ENCODE peak calls at places on chromosomes 7 and 10, in ten cellular contexts. B is HepG2, Z is GM23248, J is IMR-90, R is mammary epithelial cell, D is neural progenitor cell, I is PC-3, X is astrocyte, M is neuronal stem cell, Y is fibroblast of lung. O is an unnamed sample.

GRCh38 chr7:102004229-102004628 is 186.8 kb downstream of the CUX1 start:
- DNase-seq in B (no peak), R (no peak), D (no peak), X (peak; percentile 8), Z (no peak), J (peak; percentile 19), I (no peak), M (no peak), Y (peak; percentile 20), O (peak; percentile 44)

GRCh38 chr10:44198096-44198779 is 186.7 kb downstream of the CXCL12 start:
- DNase-seq in R (no peak), M (no peak), Y (peak; percentile 79), Z (no peak), D (no peak), J (peak; percentile 73), X (peak; percentile 73), B (no peak), I (no peak), O (peak; percentile 84)

GRCh38 chr10:128029731-128030369 is 96.4 kb downstream of the MKI67 start:
- DNase-seq in I (no peak), R (no peak), J (no peak), X (no peak), D (no peak), Y (no peak), Z (no peak), M (no peak), B (no peak), O (no peak)

GRCh38 chr7:5776894-5777645 is 4.4 kb downstream of the RNF216 start:
- DNase-seq in Y (no peak), X (no peak), M (no peak), R (no peak), J (no peak), I (no peak), D (no peak), B (no peak), Z (no peak), O (no peak)

GRCh38 chr7:150784120-150784736 is 15.9 kb downstream of the TMEM176B start:
- DNase-seq in Z (no peak), X (no peak), M (no peak), J (no peak), D (no peak), I (no peak), Y (no peak), R (no peak), B (peak; percentile 50), O (no peak)

GRCh38 chr7:133345690-133346421 is 93.0 kb downstream of the EXOC4 start:
- DNase-seq in Y (no peak), I (no peak), J (no peak), R (no peak), M (no peak), D (no peak), Z (no peak), B (no peak), X (no peak), O (no peak)

GRCh38 chr10:11743461-11744338 is 1.5 kb downstream of the ECHDC3 start:
- DNase-seq in M (no peak), D (no peak), Z (no peak), R (no peak), J (no peak), X (no peak), B (no peak), Y (no peak), I (no peak), O (no peak)

GRCh38 chr7:34787586-34787985 is 129.6 kb downstream of the NPSR1 start:
- DNase-seq in Y (no peak), Z (no peak), R (no peak), D (no peak), I (no peak), M (no peak), X (no peak), J (no peak), B (no peak), O (no peak)

GRCh38 chr7:152097330-152097729 is 71.9 kb downstream of the GALNT11 start:
- DNase-seq in Z (no peak), M (no peak), I (no peak), R (no peak), Y (no peak), X (no peak), J (no peak), B (no peak), D (no peak), O (no peak)

DNA sequence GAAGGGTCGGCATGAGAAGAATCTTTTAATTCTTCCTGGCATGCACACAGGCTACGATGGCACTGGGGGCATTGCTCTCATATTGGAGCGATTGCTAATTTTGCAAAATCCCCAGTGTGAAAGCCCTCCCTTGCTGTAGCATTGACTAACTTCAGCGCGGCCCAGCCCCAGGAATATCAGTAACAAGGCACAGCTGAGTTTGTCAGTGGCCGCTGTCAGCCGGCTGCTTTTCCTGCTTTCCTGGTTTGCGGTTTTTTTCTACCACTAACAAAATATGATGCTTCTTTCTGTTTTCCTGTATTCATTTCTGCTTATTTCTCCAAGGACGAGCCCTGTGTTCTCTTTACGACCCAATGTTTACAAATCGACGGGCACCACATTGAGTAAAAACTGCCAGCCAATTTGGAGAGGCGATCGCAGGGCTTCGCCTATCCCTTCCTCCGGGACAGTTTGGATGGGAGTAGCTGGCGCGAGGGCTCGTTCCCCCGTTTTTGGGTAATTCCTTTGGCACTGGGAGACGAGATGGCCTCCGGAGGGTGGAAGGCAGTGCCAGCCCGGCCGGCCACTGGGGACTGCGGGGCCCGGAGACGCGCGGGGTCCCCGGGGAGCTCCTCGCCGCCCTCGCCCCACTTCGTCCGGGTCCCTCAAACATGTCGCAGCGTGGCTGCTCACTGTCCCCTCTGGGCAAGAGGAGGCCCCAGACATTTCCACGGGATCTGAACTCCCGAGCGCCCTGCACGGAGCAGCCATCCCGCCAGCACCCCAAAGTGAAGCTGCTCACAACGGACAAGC is 949 bp downstream of the ADARB2 start:
- DNase-seq in B (no peak), Z (no peak), Y (no peak), I (no peak), M (no peak), D (peak; percentile 19), R (no peak), X (no peak), J (no peak), O (no peak)
- H3K9ac ChIP-seq in B (no peak overlapping the region), Z (no peak overlapping the region), Y (no peak overlapping the region), I (no peak overlapping the region), M (peak overlapping the region; percentile 91), D (no peak overlapping the region), R (no peak overlapping the region), X (no peak overlapping the region), J (no peak overlapping the region), O (no peak overlapping the region)

GRCh38 chr7:65475040-65475726 is 101.5 kb downstream of the ZNF92 start:
- DNase-seq in X (no peak), M (no peak), I (no peak), J (no peak), B (no peak), R (no peak), Y (no peak), Z (no peak), D (no peak), O (no peak)

GRCh38 chr7:65471587-65471986 is 97.9 kb downstream of the ZNF92 start:
- DNase-seq in X (no peak), Y (no peak), D (no peak), B (no peak), J (no peak), Z (no peak), I (no peak), M (no peak), R (no peak), O (no peak)

GRCh38 chr7:65477326-65477725 is 103.7 kb downstream of the ZNF92 start:
- DNase-seq in Z (peak; percentile 23), B (peak; percentile 25), X (no peak), R (no peak), Y (no peak), M (no peak), D (peak; percentile 72), J (peak; percentile 5), I (peak; percentile 50), O (peak; percentile 0)

GRCh38 chr7:65475734-65476319 is 102.2 kb downstream of the ZNF92 start:
- DNase-seq in R (peak; percentile 58), D (no peak), M (no peak), I (peak; percentile 70), X (peak; percentile 36), Y (peak; percentile 41), J (no peak), B (peak; percentile 93), Z (no peak), O (no peak)
- H3K9ac ChIP-seq in R (no peak overlapping the region), D (no peak overlapping the region), M (no peak overlapping the region), I (no peak overlapping the region), X (no peak overlapping the region), Y (no peak overlapping the region), J (no peak overlapping the region), B (peak overlapping the region; percentile 41), Z (no peak overlapping the region), O (no peak overlapping the region)

GRCh38 chr7:70047891-70048448 is 449.7 kb downstream of the AUTS2 start:
- DNase-seq in B (no peak), R (no peak), Z (no peak), X (no peak), Y (no peak), M (no peak), D (no peak), J (no peak), I (no peak), O (peak; percentile 48)
- H3K9ac ChIP-seq in B (no peak overlapping the region), R (no peak overlapping the region), Z (no peak overlapping the region), X (no peak overlapping the region), Y (no peak overlapping the region), M (no peak overlapping the region), D (no peak overlapping the region), J (no peak overlapping the region), I (no peak overlapping the region), O (no peak overlapping the region)

GRCh38 chr7:43700059-43700501 is 29.2 kb downstream of the COA1 start:
- DNase-seq in B (peak; percentile 46), Y (peak; percentile 68), Z (peak; percentile 88), D (peak; percentile 26), R (peak; percentile 46), I (peak; percentile 80), M (peak; percentile 9), J (peak; percentile 82), X (peak; percentile 63), O (peak; percentile 90)

GRCh38 chr7:43694399-43694748 is 34.9 kb downstream of the COA1 start:
- DNase-seq in M (no peak), B (peak; percentile 16), R (peak; percentile 38), I (peak; percentile 37), J (peak; percentile 92), Y (peak; percentile 91), Z (peak; percentile 92), X (peak; percentile 90), D (no peak), O (peak; percentile 89)

GRCh38 chr7:43698461-43699255 is 30.7 kb downstream of the COA1 start:
- DNase-seq in J (peak; percentile 79), Z (peak; percentile 63), M (no peak), B (no peak), X (peak; percentile 71), R (no peak), D (no peak), I (no peak), Y (peak; percentile 74), O (no peak)

GRCh38 chr7:43700646-43701501 is 28.4 kb downstream of the COA1 start:
- DNase-seq in Z (peak; percentile 53), I (no peak), D (no peak), R (no peak), J (peak; percentile 20), Y (no peak), B (no peak), M (no peak), X (peak; percentile 6), O (no peak)

DNA sequence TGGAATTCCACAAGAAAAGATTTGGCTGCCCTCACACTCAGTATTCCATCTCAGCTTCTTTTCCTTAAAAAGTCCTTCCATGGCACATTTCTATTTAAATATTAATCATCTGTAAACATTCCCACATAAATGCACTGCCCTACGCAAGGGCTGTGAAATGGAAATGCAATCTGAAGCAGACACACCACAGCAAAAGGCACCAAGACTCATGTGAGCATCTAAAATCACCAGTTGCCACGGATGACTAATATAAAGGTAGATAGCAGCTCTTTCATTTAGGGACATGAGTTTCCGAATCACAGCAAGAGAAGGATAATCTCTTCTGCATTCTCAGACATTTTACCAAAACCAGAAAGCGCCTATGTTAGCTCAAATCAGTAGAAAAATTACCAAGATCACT is 31.6 kb downstream of the COA1 start:
- DNase-seq in X (peak; percentile 82), I (no peak), M (no peak), J (peak; percentile 63), D (no peak), Z (no peak), Y (peak; percentile 79), B (no peak), R (no peak), O (no peak)
- H3K9ac ChIP-seq in X (no peak overlapping the region), I (no peak overlapping the region), M (no peak overlapping the region), J (no peak overlapping the region), D (no peak overlapping the region), Z (no peak overlapping the region), Y (no peak overlapping the region), B (no peak overlapping the region), R (no peak overlapping the region), O (no peak overlapping the region)